ENCODE peak calls at places on chromosomes 3 and 15, in ten cellular contexts. H is tibial artery, Y is transverse colon, D is A549, W is uterus, I is heart left ventricle, E is DND-41, J is RWPE2, U is ovary, N is spleen. L is an unnamed sample. For H3K4me1, the result is how much of the 10 kb centered on the place peaks cover.

GRCh38 chr3:15633766-15634588 is 32.4 kb downstream of the BTD start:
- DNase-seq in Y (no peak), W (no peak), I (no peak), H (no peak), J (no peak), D (no peak), U (no peak), E (no peak), N (no peak), L (no peak)

GRCh38 chr3:64327039-64327804 is 102.0 kb upstream of the PRICKLE2 start:
- DNase-seq in I (peak), Y (peak), W (peak), N (no peak), H (peak), E (no peak), U (peak), D (no peak), J (no peak), L (no peak)

GRCh38 chr3:178777718-178778411 is 241.6 kb downstream of the KCNMB2 start:
- DNase-seq in Y (no peak), U (no peak), I (no peak), W (no peak), N (no peak), J (no peak), E (no peak), D (no peak), H (no peak), L (no peak)

GRCh38 chr3:13575459-13576061 is 26.6 kb downstream of the FBLN2 start:
- DNase-seq in U (no peak), W (no peak), E (no peak), N (no peak), I (peak), Y (no peak), J (no peak), H (peak), D (no peak), L (no peak)

GRCh38 chr3:171088984-171089754 is 62.6 kb upstream of the SLC2A2 start:
- DNase-seq in Y (no peak), W (no peak), U (no peak), H (no peak), I (no peak), E (no peak), J (no peak), N (no peak), D (no peak), L (peak)

GRCh38 chr15:28004143-28005003 is 94.7 kb downstream of the OCA2 start:
- DNase-seq in W (no peak), J (no peak), Y (no peak), U (no peak), N (peak), D (no peak), H (no peak), E (no peak), I (no peak), L (no peak)

GRCh38 chr3:138935864-138936762 is 10.8 kb downstream of the FOXL2 start:
- DNase-seq in J (no peak), W (peak), H (peak), N (peak), U (peak), I (peak), E (peak), D (peak), Y (peak), L (peak)

GRCh38 chr3:31813197-31813596 is 167.9 kb downstream of the OSBPL10 start:
- DNase-seq in H (no peak), J (no peak), E (no peak), U (no peak), I (no peak), W (no peak), Y (no peak), D (no peak), N (no peak), L (no peak)

GRCh38 chr3:133424937-133425869 is 25.3 kb downstream of the BFSP2 start:
- DNase-seq in I (no peak), W (no peak), E (no peak), U (no peak), N (no peak), Y (no peak), D (no peak), J (no peak), H (no peak), L (no peak)

GRCh38 chr3:15976524-15976923 is 178.7 kb upstream of the ANKRD28 start:
- DNase-seq in D (no peak), E (no peak), Y (no peak), W (no peak), N (no peak), H (no peak), I (no peak), J (no peak), U (no peak), L (no peak)

GRCh38 chr3:133037440-133037839 is 751 bp upstream of the TMEM108 start:
- DNase-seq in J (no peak), N (no peak), E (no peak), I (no peak), W (no peak), U (no peak), Y (no peak), H (no peak), D (no peak), L (no peak)

GRCh38 chr3:5494913-5495519 is 307.5 kb downstream of the EDEM1 start:
- DNase-seq in D (no peak), I (no peak), U (no peak), Y (no peak), E (no peak), H (no peak), J (no peak), W (no peak), N (no peak), L (no peak)

GRCh38 chr3:71395927-71396695 is 187.4 kb downstream of the FOXP1 start:
- DNase-seq in Y (no peak), I (no peak), E (no peak), H (no peak), J (no peak), U (no peak), W (no peak), D (no peak), N (no peak), L (no peak)

GRCh38 chr15:52334491-52335160 is 39.0 kb upstream of the MYO5C start:
- DNase-seq in W (no peak), U (no peak), E (no peak), H (no peak), Y (no peak), D (no peak), N (no peak), J (no peak), I (no peak), L (no peak)

GRCh38 chr3:83934208-83935150 is 1024.3 kb upstream of the CADM2 start:
- DNase-seq in E (peak), I (no peak), H (no peak), Y (no peak), W (no peak), J (peak), D (no peak), N (no peak), U (no peak), L (peak)

GRCh38 chr15:101353240-101353639 is 58.2 kb upstream of the SNRPA1 start:
- DNase-seq in J (peak), Y (no peak), N (no peak), H (no peak), D (no peak), I (no peak), W (no peak), E (no peak), U (no peak), L (no peak)

GRCh38 chr3:71208273-71209095 is 375.0 kb downstream of the FOXP1 start:
- DNase-seq in H (no peak), Y (peak), U (no peak), E (no peak), D (peak), W (no peak), I (no peak), J (no peak), N (no peak), L (peak)

GRCh38 chr3:103002447-103002846 is 567.6 kb downstream of the ZPLD1 start:
- DNase-seq in D (no peak), E (peak), H (no peak), W (no peak), Y (no peak), U (no peak), J (no peak), N (no peak), I (no peak), L (no peak)

GRCh38 chr3:12479919-12480425 is 4.3 kb upstream of the TSEN2 start:
- DNase-seq in Y (peak), E (peak), D (peak), J (no peak), W (peak), U (no peak), H (no peak), I (no peak), N (no peak), L (peak)

GRCh38 chr15:83288381-83288801 is 3.9 kb upstream of the BNC1 start:
- DNase-seq in W (no peak), J (peak), I (no peak), E (no peak), U (no peak), D (no peak), H (no peak), Y (no peak), N (no peak), L (peak)

GRCh38 chr15:69462030-69462492 is 9.4 kb downstream of the RPLP1 start:
- DNase-seq in I (peak), N (peak), J (peak), Y (peak), E (no peak), H (no peak), U (peak), D (no peak), W (peak), L (no peak)

GRCh38 chr15:44584162-44584749 is 47.3 kb downstream of the EIF3J start:
- DNase-seq in D (peak), W (no peak), E (peak), H (no peak), U (peak), I (peak), N (peak), J (no peak), Y (peak), L (peak)

GRCh38 chr3:100665230-100665629 is 44.1 kb upstream of the TFG start:
- DNase-seq in U (no peak), N (no peak), E (peak), Y (no peak), J (no peak), I (no peak), W (no peak), D (no peak), H (no peak), L (no peak)

GRCh38 chr3:172314616-172315015 is 133.6 kb downstream of the GHSR start:
- DNase-seq in N (no peak), W (no peak), D (no peak), I (no peak), J (no peak), U (no peak), H (no peak), Y (no peak), E (no peak), L (no peak)

GRCh38 chr15:82533801-82534200 is 6.5 kb downstream of the RPS17 start:
- DNase-seq in E (no peak), J (peak), I (no peak), D (no peak), W (no peak), U (no peak), H (no peak), N (no peak), Y (no peak), L (no peak)

GRCh38 chr15:55407631-55407948 is 569 bp downstream of the CCPG1 start:
- DNase-seq in N (no peak), W (no peak), H (peak), E (no peak), I (no peak), J (no peak), Y (no peak), D (peak), U (no peak), L (no peak)

GRCh38 chr15:75695634-75696302 is 16.9 kb downstream of the CSPG4 start:
- DNase-seq in N (no peak), E (no peak), Y (no peak), D (no peak), J (no peak), U (no peak), W (no peak), I (no peak), H (no peak), L (no peak)
- H3K4me1 ChIP-seq in N (under half), E (under half), Y (half or more), D (under half), J (under half), U (under half), W (half or more), I (half or more), H (half or more), L (under half)

GRCh38 chr3:184538600-184539431 is 22.8 kb upstream of the EPHB3 start:
- DNase-seq in E (no peak), Y (no peak), U (no peak), D (no peak), W (no peak), N (peak), I (no peak), H (no peak), J (no peak), L (no peak)
- TF ChIP-seq CTCF in E (no peak), Y (no peak), U (no peak), D (no peak), W (no peak), N (no peak), I (no peak), H (no peak), J (no peak), L (no peak)

GRCh38 chr15:73695773-73696640 is 11.8 kb downstream of the CD276 start:
- DNase-seq in E (no peak), N (no peak), Y (no peak), W (no peak), H (no peak), D (no peak), J (no peak), I (no peak), U (no peak), L (no peak)

GRCh38 chr15:73696641-73697001 is 12.4 kb downstream of the CD276 start:
- DNase-seq in I (no peak), U (no peak), Y (no peak), J (no peak), N (no peak), W (no peak), D (no peak), H (no peak), E (no peak), L (no peak)

GRCh38 chr15:73691398-73691797 is 7.2 kb downstream of the CD276 start:
- DNase-seq in Y (peak), J (peak), I (peak), E (no peak), D (no peak), W (no peak), N (peak), H (peak), U (no peak), L (no peak)

GRCh38 chr15:73697033-73697467 is 12.9 kb downstream of the CD276 start:
- DNase-seq in U (peak), J (peak), Y (peak), E (peak), W (peak), I (peak), N (peak), H (peak), D (no peak), L (no peak)

GRCh38 chr15:73694419-73694818 is 10.2 kb downstream of the CD276 start:
- DNase-seq in J (no peak), H (no peak), D (no peak), E (no peak), I (peak), Y (no peak), U (no peak), W (no peak), N (peak), L (no peak)
- H3K4me1 ChIP-seq in J (under half), H (half or more), D (under half), E (under half), I (half or more), Y (under half), U (under half), W (under half), N (under half), L (under half)

GRCh38 chr3:161263057-161263456 is 41.9 kb downstream of the NMD3 start:
- DNase-seq in D (no peak), W (no peak), H (no peak), E (no peak), I (no peak), N (no peak), Y (no peak), U (no peak), J (no peak), L (no peak)
- TF ChIP-seq CTCF in D (no peak), W (no peak), H (no peak), E (no peak), I (no peak), N (no peak), Y (no peak), U (no peak), J (no peak), L (no peak)

GRCh38 chr15:75673426-75674247 is 25.9 kb downstream of the SNX33 start:
- DNase-seq in W (peak), E (no peak), D (no peak), Y (peak), N (no peak), J (no peak), H (peak), I (peak), U (peak), L (no peak)

GRCh38 chr15:75674366-75674765 is 26.7 kb downstream of the SNX33 start:
- DNase-seq in H (no peak), D (no peak), Y (no peak), N (no peak), J (no peak), E (no peak), U (no peak), W (no peak), I (no peak), L (no peak)

GRCh38 chr15:75677601-75678323 is 30.1 kb downstream of the SNX33 start:
- DNase-seq in N (no peak), D (no peak), J (no peak), U (no peak), W (no peak), E (no peak), H (no peak), I (no peak), Y (no peak), L (no peak)

GRCh38 chr15:75676688-75677475 is 29.2 kb downstream of the SNX33 start:
- DNase-seq in J (no peak), D (no peak), Y (no peak), H (no peak), N (no peak), W (no peak), U (no peak), I (no peak), E (no peak), L (no peak)

DNA sequence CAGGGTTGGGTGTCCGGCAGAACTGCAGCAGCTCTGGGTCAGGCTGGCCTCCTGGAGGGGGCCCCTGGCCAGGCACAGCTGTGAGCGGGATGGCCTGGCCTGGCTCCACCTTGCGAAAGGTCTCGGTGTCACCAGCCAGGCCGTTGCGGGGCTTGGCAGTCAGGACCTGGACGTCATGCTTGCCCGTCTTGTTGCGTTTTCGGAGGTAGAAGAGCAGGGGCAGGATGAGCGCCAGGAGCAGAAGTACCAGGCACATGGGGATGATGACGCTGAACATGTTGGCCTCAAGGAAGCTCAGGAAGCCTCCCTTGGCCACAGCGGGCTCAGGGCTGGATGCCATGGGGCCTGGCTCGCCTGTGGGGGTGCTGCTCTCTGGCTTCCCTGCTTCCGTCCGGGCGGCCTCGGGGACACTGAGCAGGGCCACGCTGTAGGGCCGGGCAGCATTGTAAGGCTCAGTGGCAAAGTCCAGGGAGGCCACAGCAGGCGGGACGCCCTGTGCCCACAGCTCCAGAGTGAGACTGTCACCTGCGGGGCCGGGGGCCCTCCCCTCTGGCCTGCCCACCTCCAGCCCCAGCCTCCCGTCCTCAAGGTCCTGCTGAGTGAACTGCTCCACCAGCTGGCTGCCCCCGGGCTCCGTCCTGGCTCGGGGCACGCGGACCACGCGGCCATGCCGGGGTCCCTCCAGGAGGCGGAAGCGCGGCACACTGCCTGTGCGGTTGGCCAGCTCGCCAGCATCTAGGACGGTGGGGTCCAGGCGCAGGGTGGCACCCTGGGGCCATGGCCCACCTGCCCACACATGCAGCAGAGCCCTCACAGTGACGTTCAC is 28.1 kb downstream of the SNX33 start:
- DNase-seq in N (no peak), U (no peak), I (no peak), E (no peak), J (no peak), Y (no peak), H (peak), W (no peak), D (no peak), L (no peak)
- H3K4me1 ChIP-seq in N (under half), U (under half), I (under half), E (under half), J (under half), Y (under half), H (half or more), W (under half), D (under half), L (under half)

DNA sequence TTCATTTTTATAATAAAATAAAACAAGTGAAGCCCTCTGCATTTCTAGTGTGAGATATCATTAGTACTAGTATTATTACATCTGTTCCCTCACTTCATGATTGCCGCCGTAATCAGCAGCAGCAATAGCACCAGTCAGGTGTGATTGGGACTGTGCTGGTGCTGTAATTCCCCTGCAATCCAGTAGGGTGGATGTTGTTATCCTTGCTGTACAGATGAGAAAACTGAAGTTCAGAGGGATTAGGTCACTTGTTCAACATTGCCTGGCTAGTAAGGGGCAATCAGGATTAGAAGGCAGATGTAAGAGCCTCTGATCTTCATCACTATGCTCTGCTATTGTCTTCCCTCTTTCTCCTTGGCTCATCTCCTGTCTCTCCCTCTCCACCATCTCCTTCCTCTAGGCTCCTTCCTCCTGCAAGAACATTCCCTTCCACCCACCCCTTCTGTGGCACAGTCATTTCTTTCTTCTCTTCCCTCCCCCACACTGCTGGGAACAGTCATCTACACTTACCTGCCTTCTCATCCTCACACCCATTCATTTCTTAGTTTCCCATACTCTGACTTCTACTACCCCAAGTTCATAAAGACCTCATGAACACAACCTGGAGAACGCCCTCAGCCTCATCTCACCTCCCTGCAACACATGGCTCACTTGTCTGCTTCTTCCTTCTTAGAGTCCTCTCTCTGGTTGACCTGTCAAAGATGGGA is 29.7 kb downstream of the CRYGS start:
- DNase-seq in J (no peak), Y (no peak), I (no peak), D (peak), W (no peak), U (no peak), H (no peak), E (no peak), N (no peak), L (peak)
- TF ChIP-seq CTCF in J (no peak), Y (no peak), I (peak), D (no peak), W (no peak), U (no peak), H (no peak), E (peak), N (peak), L (peak)

DNA sequence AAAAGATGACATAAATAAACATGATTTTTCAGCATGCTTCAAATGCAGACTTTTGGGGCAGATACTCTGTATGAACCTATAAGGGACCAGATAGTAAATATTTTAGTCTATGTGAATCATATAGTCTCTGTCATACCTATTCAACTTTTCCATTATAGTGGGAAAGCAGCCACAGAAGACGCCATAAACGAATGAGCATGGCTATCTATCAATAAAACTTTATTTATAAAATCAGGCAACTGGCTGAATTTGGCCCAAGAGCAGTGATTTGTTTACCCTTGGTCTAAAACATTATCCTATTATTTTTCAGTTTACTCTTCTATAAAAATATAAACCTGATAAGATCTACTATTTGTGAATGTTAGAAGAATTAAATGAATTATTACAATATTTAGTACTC is 25.9 kb upstream of the VEPH1 start:
- DNase-seq in D (no peak), Y (no peak), E (no peak), N (no peak), U (no peak), I (no peak), H (no peak), W (no peak), J (no peak), L (no peak)
- H3K4me1 ChIP-seq in D (under half), Y (under half), E (under half), N (under half), U (under half), I (under half), H (under half), W (under half), J (under half), L (under half)

GRCh38 chr3:126267169-126267975 is 87.0 kb upstream of the ALDH1L1 start:
- DNase-seq in J (no peak), D (peak), I (peak), U (peak), E (no peak), N (no peak), H (peak), W (peak), Y (peak), L (peak)
- TF ChIP-seq CTCF in J (peak), D (no peak), I (no peak), U (no peak), E (no peak), N (no peak), H (peak), W (peak), Y (no peak), L (peak)